ENCODE peak calls at places on chromosomes 3 and 15, in five cellular contexts. I is cardiac fibroblast, C is activated gamma-delta T cell treated with Interleukin-2 at 50 U/mL for 16 hours, O is endothelial cell, E is hepatocyte. A is an unnamed sample.

GRCh38 chr15:98668566-98669308 is 20.4 kb downstream of the IGF1R start:
- DNase-seq in E (peak), I (peak), C (no peak), O (no peak), A (no peak)

GRCh38 chr15:70430029-70430428 is 332.3 kb upstream of the TLE3 start:
- DNase-seq in I (peak), C (no peak), O (no peak), E (peak), A (no peak)

GRCh38 chr3:19455546-19455945 is 307.2 kb downstream of the KCNH8 start:
- DNase-seq in I (no peak), C (no peak), O (no peak), E (no peak), A (no peak)

GRCh38 chr3:87900061-87900460 is 158.7 kb downstream of the CGGBP1 start:
- DNase-seq in I (peak), C (no peak), E (peak), O (no peak), A (no peak)

GRCh38 chr3:177597325-177598109 is 400.2 kb upstream of the TBL1XR1 start:
- DNase-seq in O (no peak), E (peak), C (peak), I (peak), A (peak)

GRCh38 chr3:107235193-107235922 is 141.9 kb upstream of the CCDC54 start:
- DNase-seq in O (no peak), E (peak), C (no peak), I (peak), A (no peak)

GRCh38 chr3:171363211-171363610 is 97.0 kb downstream of the TNIK start:
- DNase-seq in O (no peak), I (no peak), E (no peak), C (no peak), A (no peak)

GRCh38 chr3:174153875-174154274 is 705.3 kb upstream of the NAALADL2 start:
- DNase-seq in C (no peak), I (peak), O (no peak), E (no peak), A (peak)